ENCODE peak calls at places on chromosomes 5 and 9, in nine cellular contexts. S, N, B, W, V, I, K, Z and E are unnamed samples.

GRCh38 chr9:128215491-128216404 is 12.6 kb downstream of the DNM1 start:
- DNase-seq in K (peak; percentile 82), B (no peak), W (no peak), S (peak; percentile 81), N (peak; percentile 69), V (no peak), Z (peak; percentile 90), I (no peak), E (no peak)

GRCh38 chr9:33263131-33263935 is 1.2 kb downstream of the BAG1 start:
- DNase-seq in I (peak; percentile 55), N (peak; percentile 22), B (peak; percentile 26), V (no peak), W (peak; percentile 62), S (peak; percentile 23), K (peak; percentile 25), Z (no peak), E (no peak)

GRCh38 chr5:104628906-104629305 is 1066.3 kb upstream of the NUDT12 start:
- DNase-seq in S (no peak), K (peak; percentile 4), W (no peak), I (no peak), Z (no peak), V (no peak), B (no peak), N (no peak), E (no peak)

GRCh38 chr9:36341936-36342577 is 58.0 kb downstream of the RNF38 start:
- DNase-seq in K (peak; percentile 20), Z (no peak), B (no peak), I (no peak), S (no peak), V (no peak), W (no peak), N (no peak), E (no peak)

GRCh38 chr9:79028101-79028500 is 543.7 kb upstream of the TLE4 start:
- DNase-seq in K (peak; percentile 84), I (no peak), Z (peak; percentile 20), B (no peak), S (no peak), N (no peak), V (no peak), W (no peak), E (peak; percentile 60)

GRCh38 chr9:136597141-136597885 is 51.5 kb upstream of the NOTCH1 start:
- DNase-seq in B (no peak), I (no peak), K (no peak), Z (no peak), N (no peak), V (no peak), W (no peak), S (no peak), E (no peak)

GRCh38 chr9:95285307-95285706 is 32.2 kb downstream of the FANCC start:
- DNase-seq in K (no peak), Z (no peak), N (no peak), I (no peak), W (no peak), S (no peak), V (no peak), B (no peak), E (no peak)

GRCh38 chr5:32852535-32852934 is 141.4 kb downstream of the NPR3 start:
- DNase-seq in B (no peak), Z (peak; percentile 83), I (no peak), S (no peak), W (peak; percentile 80), V (peak; percentile 76), K (peak; percentile 88), N (no peak), E (no peak)

GRCh38 chr9:75148551-75148950 is 60.2 kb downstream of the OSTF1 start:
- DNase-seq in B (no peak), K (peak; percentile 96), S (no peak), I (no peak), V (no peak), Z (no peak), W (no peak), N (no peak), E (no peak)

GRCh38 chr9:124861342-124862229 is at the start of the genes ARPC5L and RPL35:
- DNase-seq in K (peak; percentile 92), W (peak; percentile 97), S (peak; percentile 92), B (peak; percentile 93), I (peak; percentile 98), V (peak; percentile 94), Z (peak; percentile 94), N (peak; percentile 93), E (peak; percentile 82)

GRCh38 chr5:141992349-141992963 is 20.4 kb downstream of the GNPDA1 start:
- DNase-seq in N (peak; percentile 70), I (peak; percentile 93), V (no peak), K (peak; percentile 43), S (peak; percentile 85), W (peak; percentile 74), B (peak; percentile 79), Z (peak; percentile 64), E (no peak)

GRCh38 chr5:142888469-142889085 is 118.4 kb downstream of the ARHGAP26 start:
- DNase-seq in V (no peak), K (peak; percentile 54), B (peak; percentile 43), Z (peak; percentile 72), I (no peak), N (no peak), W (no peak), S (no peak), E (no peak)

GRCh38 chr5:9544502-9545300 is 1.2 kb downstream of the SEMA5A start:
- DNase-seq in K (peak; percentile 75), N (peak; percentile 85), B (peak; percentile 82), Z (peak; percentile 59), V (peak; percentile 92), I (peak; percentile 90), W (peak; percentile 87), S (peak; percentile 65), E (peak; percentile 79)

GRCh38 chr9:33868430-33869000 is 51.6 kb downstream of the UBE2R2 start:
- DNase-seq in V (no peak), B (peak; percentile 34), I (no peak), N (no peak), Z (no peak), S (peak; percentile 61), K (peak; percentile 76), W (no peak), E (no peak)

GRCh38 chr9:125544988-125545651 is 161.9 kb downstream of the MAPKAP1 start:
- DNase-seq in K (peak; percentile 94), I (no peak), S (no peak), Z (no peak), N (peak; percentile 32), W (no peak), B (peak; percentile 33), V (no peak), E (no peak)

DNA sequence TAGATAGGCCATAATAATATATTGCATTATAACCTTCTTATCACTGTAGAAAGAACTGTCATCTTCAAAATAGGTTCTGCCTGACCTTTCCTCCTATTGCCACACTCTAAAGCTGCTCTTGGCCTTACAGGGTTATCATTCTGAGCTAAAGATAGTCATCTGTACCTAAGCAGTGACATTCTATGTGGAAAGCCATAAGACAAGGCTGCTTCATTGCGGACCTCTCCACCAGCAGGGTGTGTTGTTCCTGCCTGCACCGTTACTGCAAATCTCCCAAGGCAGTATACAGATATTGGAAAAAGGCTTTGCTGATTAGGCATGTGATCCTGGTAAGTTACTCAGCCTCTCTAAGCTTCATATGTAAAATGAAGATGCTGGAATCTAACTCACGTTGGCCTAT is 8.1 kb downstream of the ZNF622 start:
- DNase-seq in W (no peak), K (no peak), N (no peak), Z (no peak), I (no peak), V (no peak), S (no peak), B (no peak), E (no peak)
- TF ChIP-seq CTCF in W (peak; percentile 24), K (no peak), N (no peak), Z (no peak), I (peak; percentile 6), V (no peak), S (no peak), B (no peak), E (peak; percentile 17)

DNA sequence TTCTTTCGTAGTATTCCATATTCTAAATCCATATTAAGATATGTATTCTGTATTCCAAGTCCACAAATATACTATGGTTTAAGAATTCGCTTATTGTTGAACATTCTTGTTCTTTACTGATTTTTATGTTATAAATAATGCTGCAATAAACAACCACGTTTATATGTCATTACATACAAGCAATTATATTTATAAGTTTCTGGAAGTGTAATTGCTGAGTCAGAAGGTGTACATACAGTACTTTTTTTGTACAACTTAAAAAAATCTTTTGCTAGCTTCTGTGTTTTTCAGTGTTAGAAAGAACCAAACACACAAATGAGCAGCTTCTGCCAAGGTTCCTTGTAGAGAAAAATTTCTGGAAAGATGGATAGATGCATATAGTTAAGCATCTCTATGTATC is 48.6 kb upstream of the TNFAIP8 start:
- DNase-seq in W (no peak), Z (no peak), I (no peak), B (no peak), K (no peak), N (no peak), S (no peak), V (no peak), E (no peak)
- H3K4me1 ChIP-seq in W (no peaks in the 10 kb centered on the region), Z (peaks cover 62% of the 10 kb centered on the region), I (peaks cover 13% of the 10 kb centered on the region), B (no peaks in the 10 kb centered on the region), K (peaks cover 18% of the 10 kb centered on the region), N (no peaks in the 10 kb centered on the region), S (peaks cover 11% of the 10 kb centered on the region), V (no peaks in the 10 kb centered on the region), E (peaks cover 19% of the 10 kb centered on the region)

DNA sequence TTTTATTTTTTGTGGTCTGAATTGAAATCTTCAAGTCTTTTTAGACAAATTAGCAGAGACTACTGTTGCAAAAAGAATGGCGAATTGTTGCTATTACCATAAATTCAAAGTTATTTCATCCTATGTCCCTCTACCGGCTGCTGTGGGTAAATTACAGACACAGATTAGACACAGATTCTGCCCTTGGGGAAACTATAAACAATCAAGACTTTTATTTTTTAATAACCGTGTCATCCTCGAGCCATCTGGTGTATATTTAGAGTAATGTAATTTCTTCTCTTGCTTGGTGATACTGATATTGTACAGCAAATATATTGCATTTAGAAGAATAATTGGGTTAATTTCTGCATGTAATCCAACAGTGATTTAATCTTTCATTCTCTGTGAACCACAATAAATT is 228.0 kb upstream of the ADAMTSL1 start:
- DNase-seq in W (no peak), B (no peak), S (no peak), N (no peak), K (no peak), V (no peak), I (no peak), Z (no peak), E (no peak)
- TF ChIP-seq CTCF in W (no peak), B (no peak), S (no peak), N (no peak), K (peak; percentile 62), V (no peak), I (no peak), Z (no peak), E (peak; percentile 56)

GRCh38 chr5:112921031-112921832 is 795 bp downstream of the REEP5 start:
- DNase-seq in B (peak; percentile 75), Z (peak; percentile 69), K (peak; percentile 70), V (peak; percentile 72), I (peak; percentile 81), S (peak; percentile 59), W (peak; percentile 86), N (peak; percentile 72), E (peak; percentile 32)
- H3K4me1 ChIP-seq in B (peaks cover 5% of the 10 kb centered on the region), Z (peaks cover 16% of the 10 kb centered on the region), K (peaks cover 10% of the 10 kb centered on the region), V (no peaks in the 10 kb centered on the region), I (peaks cover 8% of the 10 kb centered on the region), S (peaks cover 40% of the 10 kb centered on the region), W (peaks cover 38% of the 10 kb centered on the region), N (peaks cover 12% of the 10 kb centered on the region), E (peaks cover 10% of the 10 kb centered on the region)

GRCh38 chr9:93427655-93428379 is 23.7 kb upstream of the FAM120A start:
- DNase-seq in Z (no peak), K (no peak), N (no peak), B (no peak), S (no peak), V (peak; percentile 53), W (no peak), I (peak; percentile 50), E (no peak)
- TF ChIP-seq CTCF in Z (peak; percentile 8), K (peak; percentile 23), N (no peak), B (no peak), S (no peak), V (peak; percentile 53), W (no peak), I (peak; percentile 36), E (peak; percentile 29)